ENCODE peak calls at places on chromosome 20, in eight cellular contexts. Y is fibroblast of the conjunctiva; H is iPS-NIHi11; A is Calu3; C is stimulated activated CD4-positive, alpha-beta T cell treated with anti-CD3 and anti-CD28 coated beads, Interleukin-12 subunit alpha, Interleukin-12 subunit beta, amount 100 ng/mL, for 48 hours; G is right cardiac atrium; T is brain microvascular endothelial cell; S is iris pigment epithelial cell. V is an unnamed sample.

GRCh38 chr20:25390538-25391528 is at the start of gene ABHD12:
- DNase-seq in C (peak), G (peak), T (peak), A (peak), H (peak), S (peak), Y (peak), V (peak)

GRCh38 chr20:63323298-63323820 is 30.4 kb downstream of the COL20A1 start:
- DNase-seq in G (peak), H (no peak), Y (no peak), A (no peak), T (no peak), C (no peak), S (no peak), V (no peak)

GRCh38 chr20:61695741-61696140 is 369.9 kb downstream of the TAF4 start:
- DNase-seq in H (no peak), T (no peak), G (no peak), S (no peak), Y (no peak), C (no peak), A (no peak), V (no peak)

GRCh38 chr20:4726710-4727391 is 5.1 kb downstream of the PRND start:
- DNase-seq in H (no peak), G (no peak), S (peak), C (peak), Y (peak), T (peak), A (no peak), V (no peak)

GRCh38 chr20:46635514-46636091 is 15.7 kb downstream of the SLC13A3 start:
- DNase-seq in A (peak), G (no peak), Y (no peak), S (peak), T (no peak), C (no peak), H (no peak), V (no peak)

GRCh38 chr20:1909097-1909496 is 13.9 kb downstream of the SIRPA start:
- DNase-seq in T (no peak), S (no peak), H (no peak), G (no peak), A (no peak), Y (no peak), C (no peak), V (no peak)

GRCh38 chr20:50655325-50655880 is 35.9 kb downstream of the RIPOR3 start:
- DNase-seq in C (no peak), H (no peak), A (no peak), S (peak), G (peak), T (no peak), Y (peak), V (no peak)

GRCh38 chr20:53270792-53271375 is 298.7 kb downstream of the TSHZ2 start:
- DNase-seq in Y (no peak), C (no peak), H (no peak), G (no peak), A (no peak), T (no peak), S (no peak), V (no peak)

GRCh38 chr20:56359212-56360132 is 698 bp downstream of the FAM210B start:
- DNase-seq in H (peak), T (peak), Y (peak), S (peak), G (peak), C (no peak), A (peak), V (peak)

GRCh38 chr20:24027229-24027628 is 38.6 kb upstream of the GGTLC1 start:
- DNase-seq in H (no peak), T (peak), S (no peak), C (peak), Y (no peak), A (no peak), G (peak), V (no peak)

GRCh38 chr20:13422637-13423036 is 201.6 kb downstream of the ISM1 start:
- DNase-seq in T (no peak), G (no peak), S (peak), Y (no peak), A (no peak), C (no peak), H (no peak), V (no peak)

GRCh38 chr20:33399924-33400323 is 1.4 kb downstream of the CDK5RAP1 start:
- DNase-seq in H (no peak), C (no peak), A (no peak), T (no peak), Y (no peak), S (peak), G (no peak), V (peak)

GRCh38 chr20:58447733-58448391 is 58.8 kb downstream of the VAPB start:
- DNase-seq in H (peak), Y (peak), T (peak), A (peak), S (peak), G (no peak), C (peak), V (peak)

GRCh38 chr20:34046330-34046729 is 52.6 kb downstream of the RALY start:
- DNase-seq in H (no peak), S (no peak), A (no peak), C (no peak), Y (no peak), G (no peak), T (no peak), V (no peak)

GRCh38 chr20:47561603-47562583 is 60.2 kb downstream of the NCOA3 start:
- DNase-seq in T (no peak), G (no peak), Y (no peak), H (no peak), A (no peak), S (no peak), C (no peak), V (no peak)

GRCh38 chr20:61835301-61835700 is 230.4 kb downstream of the TAF4 start:
- DNase-seq in Y (no peak), H (no peak), S (no peak), T (no peak), C (no peak), G (no peak), A (no peak), V (no peak)

GRCh38 chr20:18567739-18568091 is 483 bp downstream of the SMIM26 start:
- DNase-seq in S (no peak), H (no peak), Y (no peak), T (no peak), C (no peak), G (no peak), A (no peak), V (no peak)

GRCh38 chr20:32501709-32502108 is 83.4 kb downstream of the NOL4L start:
- DNase-seq in H (no peak), G (no peak), A (no peak), S (peak), T (no peak), C (no peak), Y (no peak), V (no peak)

GRCh38 chr20:1341561-1342265 is 12.8 kb upstream of the SDCBP2 start:
- DNase-seq in Y (no peak), H (no peak), A (no peak), S (peak), C (no peak), T (peak), G (no peak), V (no peak)

GRCh38 chr20:37680420-37680819 is 13.4 kb upstream of the CTNNBL1 start:
- DNase-seq in C (no peak), G (no peak), S (peak), Y (no peak), H (no peak), A (no peak), T (peak), V (no peak)

GRCh38 chr20:14470231-14470894 is 133.0 kb upstream of the FLRT3 start:
- DNase-seq in G (no peak), T (no peak), H (no peak), S (no peak), A (peak), C (no peak), Y (no peak), V (no peak)

GRCh38 chr20:833450-834150 is at the start of gene FAM110A:
- DNase-seq in S (peak), C (peak), T (peak), G (peak), Y (peak), A (peak), H (peak), V (peak)

GRCh38 chr20:35463455-35464300 is 8.3 kb downstream of the CEP250 start:
- DNase-seq in G (no peak), S (peak), A (peak), T (peak), Y (peak), C (no peak), H (peak), V (peak)

GRCh38 chr20:16349518-16350295 is 223.5 kb downstream of the KIF16B start:
- DNase-seq in G (no peak), A (no peak), C (no peak), Y (no peak), H (no peak), T (peak), S (peak), V (no peak)

GRCh38 chr20:50958733-50959542 is at the start of gene MOCS3:
- DNase-seq in C (peak), S (peak), H (peak), Y (peak), T (peak), A (peak), G (peak), V (peak)

GRCh38 chr20:43949741-43950618 is 35.3 kb downstream of the TOX2 start:
- DNase-seq in Y (no peak), T (peak), A (no peak), C (peak), H (no peak), G (peak), S (peak), V (peak)

GRCh38 chr20:64083380-64084208 is 604 bp downstream of the LKAAEAR1 start:
- DNase-seq in S (peak), A (peak), C (peak), T (peak), Y (peak), H (peak), G (peak), V (peak)

GRCh38 chr20:37758332-37758731 is 64.5 kb downstream of the CTNNBL1 start:
- DNase-seq in C (no peak), Y (no peak), S (no peak), G (peak), A (peak), H (peak), T (no peak), V (no peak)